ENCODE peak calls at places on chromosomes 6 and 20, in nine cellular contexts. One of them, this sample, is unnamed.
A peak's percentile ranks its signal among the peaks of the same experiment; 100 is the strongest.

GRCh38 chr20:37081717-37082289 is 14.0 kb downstream of the RBL1 start:
- DNase-seq in stomach: no peak
- DNase-seq in hepatocyte: no peak
- DNase-seq in MM.1S: no peak
- DNase-seq in cardiac muscle cell: peak; percentile 17
- DNase-seq in neural progenitor cell: peak; percentile 3
- DNase-seq in lung: no peak
- DNase-seq in GM23338: peak; percentile 29
- DNase-seq in RWPE2: no peak
- DNase-seq in this sample: no peak

GRCh38 chr6:162450358-162450757 is 277.2 kb downstream of the PRKN start:
- DNase-seq in stomach: no peak
- DNase-seq in hepatocyte: no peak
- DNase-seq in MM.1S: no peak
- DNase-seq in cardiac muscle cell: no peak
- DNase-seq in neural progenitor cell: no peak
- DNase-seq in lung: no peak
- DNase-seq in GM23338: no peak
- DNase-seq in RWPE2: no peak
- DNase-seq in this sample: no peak

GRCh38 chr6:163438940-163439335 is 24.4 kb downstream of the QKI start:
- DNase-seq in stomach: peak; percentile 62
- DNase-seq in hepatocyte: peak; percentile 16
- DNase-seq in MM.1S: peak; percentile 75
- DNase-seq in cardiac muscle cell: no peak
- DNase-seq in neural progenitor cell: no peak
- DNase-seq in lung: no peak
- DNase-seq in GM23338: no peak
- DNase-seq in RWPE2: no peak
- DNase-seq in this sample: no peak

GRCh38 chr20:52457826-52458225 is 266.2 kb upstream of the ZFP64 start:
- DNase-seq in stomach: no peak
- DNase-seq in hepatocyte: peak; percentile 32
- DNase-seq in MM.1S: no peak
- DNase-seq in cardiac muscle cell: no peak
- DNase-seq in neural progenitor cell: no peak
- DNase-seq in lung: no peak
- DNase-seq in GM23338: no peak
- DNase-seq in RWPE2: no peak
- DNase-seq in this sample: no peak

GRCh38 chr20:1815502-1816085 is 79.6 kb upstream of the SIRPA start:
- DNase-seq in stomach: no peak
- DNase-seq in hepatocyte: no peak
- DNase-seq in MM.1S: no peak
- DNase-seq in cardiac muscle cell: no peak
- DNase-seq in neural progenitor cell: no peak
- DNase-seq in lung: no peak
- DNase-seq in GM23338: no peak
- DNase-seq in RWPE2: no peak
- DNase-seq in this sample: no peak

GRCh38 chr6:12436224-12436623 is 146.1 kb downstream of the EDN1 start:
- DNase-seq in stomach: no peak
- DNase-seq in hepatocyte: no peak
- DNase-seq in MM.1S: no peak
- DNase-seq in cardiac muscle cell: no peak
- DNase-seq in neural progenitor cell: no peak
- DNase-seq in lung: no peak
- DNase-seq in GM23338: no peak
- DNase-seq in RWPE2: no peak
- DNase-seq in this sample: no peak

GRCh38 chr6:160462551-160463109 is 114.5 kb downstream of the SLC22A3 start:
- DNase-seq in stomach: no peak
- DNase-seq in hepatocyte: no peak
- DNase-seq in MM.1S: peak; percentile 48
- DNase-seq in cardiac muscle cell: peak; percentile 87
- DNase-seq in neural progenitor cell: no peak
- DNase-seq in lung: no peak
- DNase-seq in GM23338: no peak
- DNase-seq in RWPE2: no peak
- DNase-seq in this sample: no peak

GRCh38 chr20:9054176-9054575 is 14.7 kb upstream of the PLCB4 start:
- DNase-seq in stomach: no peak
- DNase-seq in hepatocyte: no peak
- DNase-seq in MM.1S: no peak
- DNase-seq in cardiac muscle cell: no peak
- DNase-seq in neural progenitor cell: no peak
- DNase-seq in lung: no peak
- DNase-seq in GM23338: no peak
- DNase-seq in RWPE2: no peak
- DNase-seq in this sample: no peak

GRCh38 chr6:33453361-33454008 is 891 bp upstream of the ZBTB9 start:
- DNase-seq in stomach: no peak
- DNase-seq in hepatocyte: no peak
- DNase-seq in MM.1S: peak; percentile 25
- DNase-seq in cardiac muscle cell: no peak
- DNase-seq in neural progenitor cell: no peak
- DNase-seq in lung: no peak
- DNase-seq in GM23338: no peak
- DNase-seq in RWPE2: no peak
- DNase-seq in this sample: no peak

GRCh38 chr20:4740774-4741431 is 19.2 kb downstream of the PRND start:
- DNase-seq in stomach: peak; percentile 58
- DNase-seq in hepatocyte: peak; percentile 60
- DNase-seq in MM.1S: peak; percentile 50
- DNase-seq in cardiac muscle cell: peak; percentile 59
- DNase-seq in neural progenitor cell: peak; percentile 77
- DNase-seq in lung: no peak
- DNase-seq in GM23338: peak; percentile 91
- DNase-seq in RWPE2: no peak
- DNase-seq in this sample: no peak

GRCh38 chr20:59771506-59772372 is 161.7 kb downstream of the SYCP2 start:
- DNase-seq in stomach: no peak
- DNase-seq in hepatocyte: no peak
- DNase-seq in MM.1S: no peak
- DNase-seq in cardiac muscle cell: no peak
- DNase-seq in neural progenitor cell: no peak
- DNase-seq in lung: no peak
- DNase-seq in GM23338: no peak
- DNase-seq in RWPE2: peak; percentile 69
- DNase-seq in this sample: no peak

GRCh38 chr6:106197441-106197840 is 111.3 kb downstream of the PRDM1 start:
- DNase-seq in stomach: no peak
- DNase-seq in hepatocyte: no peak
- DNase-seq in MM.1S: no peak
- DNase-seq in cardiac muscle cell: no peak
- DNase-seq in neural progenitor cell: no peak
- DNase-seq in lung: no peak
- DNase-seq in GM23338: no peak
- DNase-seq in RWPE2: no peak
- DNase-seq in this sample: no peak

GRCh38 chr6:106199331-106199730 is 113.2 kb downstream of the PRDM1 start:
- DNase-seq in stomach: no peak
- DNase-seq in hepatocyte: no peak
- DNase-seq in MM.1S: no peak
- DNase-seq in cardiac muscle cell: no peak
- DNase-seq in neural progenitor cell: no peak
- DNase-seq in lung: no peak
- DNase-seq in GM23338: no peak
- DNase-seq in RWPE2: no peak
- DNase-seq in this sample: no peak

GRCh38 chr6:106194949-106195919 is 109.1 kb downstream of the PRDM1 start:
- DNase-seq in stomach: no peak
- DNase-seq in hepatocyte: no peak
- DNase-seq in MM.1S: peak; percentile 80
- DNase-seq in cardiac muscle cell: peak; percentile 68
- DNase-seq in neural progenitor cell: no peak
- DNase-seq in lung: no peak
- DNase-seq in GM23338: no peak
- DNase-seq in RWPE2: no peak
- DNase-seq in this sample: no peak

GRCh38 chr6:106204961-106205360 is 118.8 kb downstream of the PRDM1 start:
- DNase-seq in stomach: no peak
- DNase-seq in hepatocyte: no peak
- DNase-seq in MM.1S: no peak
- DNase-seq in cardiac muscle cell: no peak
- DNase-seq in neural progenitor cell: no peak
- DNase-seq in lung: no peak
- DNase-seq in GM23338: no peak
- DNase-seq in RWPE2: no peak
- DNase-seq in this sample: no peak

DNA sequence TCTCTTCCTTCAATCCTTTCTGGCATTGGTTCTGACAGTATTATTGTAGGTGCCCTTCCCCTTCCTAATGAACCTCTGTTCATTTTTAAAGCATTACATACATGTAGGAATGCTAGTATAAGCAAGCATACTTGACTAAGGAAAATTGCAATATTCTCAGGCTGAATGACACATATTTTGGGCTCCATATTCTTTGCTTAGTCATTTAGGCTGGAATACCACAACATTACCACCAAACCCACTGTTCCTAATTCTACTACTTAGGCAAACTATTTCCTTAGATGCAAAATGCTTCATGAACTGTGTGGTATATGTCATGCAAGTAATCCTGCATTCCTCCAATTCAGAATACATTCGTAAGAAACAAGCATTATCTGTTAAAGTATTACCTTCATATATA is 113.9 kb downstream of the PRDM1 start:
- DNase-seq in stomach: no peak
- DNase-seq in hepatocyte: no peak
- DNase-seq in MM.1S: no peak
- DNase-seq in cardiac muscle cell: peak; percentile 56
- DNase-seq in neural progenitor cell: no peak
- DNase-seq in lung: no peak
- DNase-seq in GM23338: no peak
- DNase-seq in RWPE2: no peak
- DNase-seq in this sample: no peak
- TF ChIP-seq CTCF in stomach: no peak
- TF ChIP-seq CTCF in hepatocyte: no peak
- TF ChIP-seq CTCF in MM.1S: no peak
- TF ChIP-seq CTCF in cardiac muscle cell: no peak
- TF ChIP-seq CTCF in neural progenitor cell: no peak
- TF ChIP-seq CTCF in lung: no peak
- TF ChIP-seq CTCF in GM23338: no peak
- TF ChIP-seq CTCF in RWPE2: no peak
- TF ChIP-seq CTCF in this sample: no peak

DNA sequence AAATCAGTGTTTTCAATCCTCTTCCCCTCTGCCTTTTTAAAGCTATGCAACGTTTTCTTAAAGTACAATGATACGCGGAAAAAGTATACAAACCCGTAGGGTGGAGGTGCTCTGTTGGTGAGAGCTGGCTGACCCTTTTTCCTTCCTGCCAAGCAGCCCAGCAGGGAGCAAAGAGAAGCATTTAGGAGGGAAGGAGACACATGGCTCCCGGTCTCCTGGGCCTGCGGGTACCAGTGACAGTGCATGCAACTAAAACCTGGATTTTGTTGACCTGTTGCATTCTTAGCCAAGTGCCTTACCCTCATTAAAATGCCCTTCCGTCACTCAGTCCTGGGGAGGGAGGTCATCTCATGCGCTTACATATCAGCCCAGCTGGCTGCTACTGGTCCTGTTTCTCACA is 87.2 kb downstream of the SLX4IP start:
- DNase-seq in stomach: no peak
- DNase-seq in hepatocyte: no peak
- DNase-seq in MM.1S: no peak
- DNase-seq in cardiac muscle cell: no peak
- DNase-seq in neural progenitor cell: no peak
- DNase-seq in lung: no peak
- DNase-seq in GM23338: no peak
- DNase-seq in RWPE2: no peak
- DNase-seq in this sample: no peak
- H3K27ac ChIP-seq in stomach: no peak overlapping the region
- H3K27ac ChIP-seq in hepatocyte: no peak overlapping the region
- H3K27ac ChIP-seq in MM.1S: no peak overlapping the region
- H3K27ac ChIP-seq in cardiac muscle cell: no peak overlapping the region
- H3K27ac ChIP-seq in neural progenitor cell: no peak overlapping the region
- H3K27ac ChIP-seq in lung: no peak overlapping the region
- H3K27ac ChIP-seq in GM23338: no peak overlapping the region
- H3K27ac ChIP-seq in RWPE2: no peak overlapping the region
- H3K27ac ChIP-seq in this sample: no peak overlapping the region

DNA sequence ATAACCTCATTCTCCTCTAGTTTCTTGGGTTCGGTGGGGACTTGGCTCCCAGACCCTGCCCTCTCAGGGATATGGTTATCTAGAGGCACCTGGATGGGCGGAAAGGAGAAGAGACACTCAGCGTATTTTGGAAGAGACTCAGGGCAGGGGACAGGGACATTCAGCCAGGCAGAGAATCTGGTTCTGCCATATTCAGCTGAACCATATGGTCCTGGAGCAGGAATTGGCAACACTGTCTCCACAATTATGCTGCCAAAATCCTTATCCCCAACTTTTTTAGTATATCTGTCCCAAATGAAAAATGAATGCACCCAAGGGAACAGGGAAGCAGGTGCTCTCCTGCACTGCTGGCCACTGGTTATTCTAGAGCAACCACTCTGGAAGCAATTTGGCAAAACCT is 17.7 kb downstream of the SDC4 start:
- DNase-seq in stomach: no peak
- DNase-seq in hepatocyte: no peak
- DNase-seq in MM.1S: no peak
- DNase-seq in cardiac muscle cell: no peak
- DNase-seq in neural progenitor cell: no peak
- DNase-seq in lung: no peak
- DNase-seq in GM23338: no peak
- DNase-seq in RWPE2: no peak
- DNase-seq in this sample: no peak
- H3K36me3 ChIP-seq in stomach: peaks cover 70% of the 10 kb centered on the region
- H3K36me3 ChIP-seq in hepatocyte: peaks cover 4% of the 10 kb centered on the region
- H3K36me3 ChIP-seq in MM.1S: no peaks in the 10 kb centered on the region
- H3K36me3 ChIP-seq in cardiac muscle cell: peaks cover 27% of the 10 kb centered on the region
- H3K36me3 ChIP-seq in neural progenitor cell: no peaks in the 10 kb centered on the region
- H3K36me3 ChIP-seq in lung: peaks cover 42% of the 10 kb centered on the region
- H3K36me3 ChIP-seq in GM23338: peaks cover 8% of the 10 kb centered on the region
- H3K36me3 ChIP-seq in RWPE2: peaks cover 100% of the 10 kb centered on the region
- H3K36me3 ChIP-seq in this sample: peaks cover 67% of the 10 kb centered on the region

GRCh38 chr6:127190552-127190951 is 72.1 kb downstream of the RSPO3 start:
- DNase-seq in stomach: no peak
- DNase-seq in hepatocyte: peak; percentile 46
- DNase-seq in MM.1S: peak; percentile 32
- DNase-seq in cardiac muscle cell: peak; percentile 74
- DNase-seq in neural progenitor cell: peak; percentile 36
- DNase-seq in lung: no peak
- DNase-seq in GM23338: peak; percentile 52
- DNase-seq in RWPE2: no peak
- DNase-seq in this sample: no peak
- TF ChIP-seq CTCF in stomach: peak; percentile 9
- TF ChIP-seq CTCF in hepatocyte: peak; percentile 60
- TF ChIP-seq CTCF in MM.1S: peak; percentile 47
- TF ChIP-seq CTCF in cardiac muscle cell: peak; percentile 65
- TF ChIP-seq CTCF in neural progenitor cell: peak; percentile 62
- TF ChIP-seq CTCF in lung: peak; percentile 30
- TF ChIP-seq CTCF in GM23338: peak; percentile 70
- TF ChIP-seq CTCF in RWPE2: peak; percentile 73
- TF ChIP-seq CTCF in this sample: no peak

DNA sequence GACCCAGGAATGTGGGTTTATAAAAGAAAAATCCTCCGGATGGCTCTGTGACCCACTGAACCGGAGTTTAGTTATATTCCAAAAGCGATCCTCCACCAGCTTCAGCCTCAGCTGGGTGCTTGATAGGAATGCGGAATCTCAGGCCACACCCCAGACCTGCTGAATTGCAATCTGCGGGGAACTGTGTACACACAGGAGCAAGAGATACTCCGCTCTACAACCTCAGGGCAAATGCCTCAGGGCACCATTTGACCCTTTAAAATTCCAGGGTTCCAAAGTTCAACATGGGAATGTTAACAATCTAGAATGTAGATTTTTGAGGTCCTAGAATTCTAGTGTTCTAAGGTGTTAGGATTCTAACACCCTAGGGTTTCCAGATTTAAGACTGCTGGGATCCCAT is 10.8 kb downstream of the BPIFA2 start:
- DNase-seq in stomach: peak; percentile 59
- DNase-seq in hepatocyte: peak; percentile 67
- DNase-seq in MM.1S: no peak
- DNase-seq in cardiac muscle cell: no peak
- DNase-seq in neural progenitor cell: peak; percentile 62
- DNase-seq in lung: peak; percentile 47
- DNase-seq in GM23338: peak; percentile 63
- DNase-seq in RWPE2: peak; percentile 49
- DNase-seq in this sample: no peak
- H3K27ac ChIP-seq in stomach: no peak overlapping the region
- H3K27ac ChIP-seq in hepatocyte: no peak overlapping the region
- H3K27ac ChIP-seq in MM.1S: no peak overlapping the region
- H3K27ac ChIP-seq in cardiac muscle cell: no peak overlapping the region
- H3K27ac ChIP-seq in neural progenitor cell: no peak overlapping the region
- H3K27ac ChIP-seq in lung: no peak overlapping the region
- H3K27ac ChIP-seq in GM23338: no peak overlapping the region
- H3K27ac ChIP-seq in RWPE2: no peak overlapping the region
- H3K27ac ChIP-seq in this sample: no peak overlapping the region

This sample was measured in thoracic aorta.